ENCODE peak calls at places on chromosomes 2 and 18, in ten cellular contexts. G is adrenal gland, Q is body of pancreas, Z is esophagus muscularis mucosa, H is heart left ventricle, O is breast epithelium, C is tibial nerve, I is Peyer's patch, Y is H1, A is A549. D is an unnamed sample.
A peak's percentile ranks its signal among the peaks of the same experiment; 100 is the strongest.

GRCh38 chr2:181116251-181116650 is 135.8 kb downstream of the UBE2E3 start:
- DNase-seq in Q (no peak), Y (no peak), O (no peak), Z (no peak), C (no peak), G (no peak), I (no peak), H (no peak), A (no peak), D (no peak)

GRCh38 chr2:38260469-38260868 is 116.6 kb downstream of the ATL2 start:
- DNase-seq in Q (no peak), A (no peak), C (no peak), H (no peak), I (no peak), Y (no peak), G (no peak), O (no peak), Z (no peak), D (no peak)

GRCh38 chr18:79199691-79200374 is 130.6 kb downstream of the ATP9B start:
- DNase-seq in C (no peak), G (no peak), A (no peak), Q (no peak), Y (no peak), O (peak; percentile 23), I (no peak), H (no peak), Z (no peak), D (no peak)

GRCh38 chr2:37427241-37427640 is 82.8 kb downstream of the QPCT start:
- DNase-seq in A (no peak), Y (no peak), C (no peak), H (no peak), Z (no peak), G (no peak), I (no peak), O (no peak), Q (no peak), D (no peak)

GRCh38 chr2:190159453-190159852 is 96.9 kb upstream of the MSTN start:
- DNase-seq in Y (no peak), I (no peak), Z (no peak), H (peak; percentile 31), A (no peak), G (no peak), C (peak; percentile 70), Q (no peak), O (peak; percentile 78), D (no peak)

GRCh38 chr2:204923957-204924356 is 378.7 kb downstream of the PARD3B start:
- DNase-seq in A (no peak), Y (no peak), Q (no peak), Z (no peak), H (no peak), O (no peak), C (no peak), I (no peak), G (no peak), D (no peak)

GRCh38 chr18:79596451-79597175 is 83.0 kb upstream of the CTDP1 start:
- DNase-seq in I (no peak), Y (no peak), A (no peak), Z (no peak), Q (no peak), G (no peak), C (no peak), H (no peak), O (no peak), D (peak; percentile 67)

GRCh38 chr2:111701266-111701665 is 182.7 kb downstream of the ANAPC1 start:
- DNase-seq in Q (no peak), Z (no peak), G (no peak), C (no peak), O (no peak), I (no peak), Y (no peak), H (no peak), A (no peak), D (no peak)

GRCh38 chr2:1739961-1740713 is 4.2 kb downstream of the PXDN start:
- DNase-seq in I (peak; percentile 10), Y (peak; percentile 45), G (no peak), Z (no peak), A (no peak), Q (no peak), H (no peak), O (no peak), C (no peak), D (peak; percentile 73)
- H3K4me3 ChIP-seq in I (no peak overlapping the region), Y (no peak overlapping the region), G (no peak overlapping the region), Z (no peak overlapping the region), A (no peak overlapping the region), Q (no peak overlapping the region), H (no peak overlapping the region), O (no peak overlapping the region), C (no peak overlapping the region), D (no peak overlapping the region)

DNA sequence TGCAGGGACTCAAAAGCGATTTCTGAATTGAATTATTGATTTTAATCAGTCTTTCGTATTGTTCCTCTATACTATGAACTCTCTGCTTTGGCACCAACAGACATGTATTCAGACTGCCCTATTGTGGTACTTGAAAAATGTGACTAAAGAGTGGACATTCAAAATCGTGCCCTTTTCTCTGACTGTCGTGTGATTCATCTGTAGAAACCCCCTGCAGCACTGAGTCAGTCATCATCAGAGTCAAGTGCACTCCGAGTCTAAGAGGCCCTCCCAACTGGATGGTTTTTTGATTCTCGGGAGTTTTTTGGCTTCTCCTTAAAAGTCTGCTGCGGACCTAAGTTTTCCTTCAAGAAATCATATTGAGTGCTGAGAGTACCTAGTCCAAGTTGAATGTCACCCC is 96.4 kb upstream of the FOSL2 start:
- DNase-seq in A (peak; percentile 51), C (no peak), I (no peak), Y (no peak), Z (no peak), H (no peak), Q (no peak), O (no peak), G (no peak), D (no peak)
- H3K4me1 ChIP-seq in A (peaks cover 36% of the 10 kb centered on the region), C (no peaks in the 10 kb centered on the region), I (no peaks in the 10 kb centered on the region), Y (peaks cover 2% of the 10 kb centered on the region), Z (peaks cover 13% of the 10 kb centered on the region), H (no peaks in the 10 kb centered on the region), Q (no peaks in the 10 kb centered on the region), O (no peaks in the 10 kb centered on the region), G (no peaks in the 10 kb centered on the region), D (no peaks in the 10 kb centered on the region)

GRCh38 chr18:36831139-36831538 is 2.2 kb downstream of the KIAA1328 start:
- DNase-seq in A (no peak), G (no peak), Z (no peak), I (no peak), O (no peak), H (no peak), Y (no peak), Q (no peak), C (no peak), D (no peak)

GRCh38 chr18:36829362-36830140 is 624 bp downstream of the KIAA1328 start:
- DNase-seq in Z (no peak), A (no peak), C (peak; percentile 13), I (no peak), G (no peak), Y (no peak), Q (no peak), H (no peak), O (no peak), D (no peak)

GRCh38 chr18:36828157-36828629 is 609 bp downstream of the TPGS2 start:
- DNase-seq in Y (no peak), G (peak; percentile 51), A (no peak), O (no peak), I (peak; percentile 23), C (peak; percentile 22), Q (peak; percentile 49), Z (no peak), H (no peak), D (no peak)

GRCh38 chr18:36830141-36830495 is 1.2 kb downstream of the KIAA1328 start:
- DNase-seq in I (no peak), C (no peak), Y (no peak), H (no peak), O (no peak), Z (no peak), A (no peak), Q (no peak), G (no peak), D (no peak)

DNA sequence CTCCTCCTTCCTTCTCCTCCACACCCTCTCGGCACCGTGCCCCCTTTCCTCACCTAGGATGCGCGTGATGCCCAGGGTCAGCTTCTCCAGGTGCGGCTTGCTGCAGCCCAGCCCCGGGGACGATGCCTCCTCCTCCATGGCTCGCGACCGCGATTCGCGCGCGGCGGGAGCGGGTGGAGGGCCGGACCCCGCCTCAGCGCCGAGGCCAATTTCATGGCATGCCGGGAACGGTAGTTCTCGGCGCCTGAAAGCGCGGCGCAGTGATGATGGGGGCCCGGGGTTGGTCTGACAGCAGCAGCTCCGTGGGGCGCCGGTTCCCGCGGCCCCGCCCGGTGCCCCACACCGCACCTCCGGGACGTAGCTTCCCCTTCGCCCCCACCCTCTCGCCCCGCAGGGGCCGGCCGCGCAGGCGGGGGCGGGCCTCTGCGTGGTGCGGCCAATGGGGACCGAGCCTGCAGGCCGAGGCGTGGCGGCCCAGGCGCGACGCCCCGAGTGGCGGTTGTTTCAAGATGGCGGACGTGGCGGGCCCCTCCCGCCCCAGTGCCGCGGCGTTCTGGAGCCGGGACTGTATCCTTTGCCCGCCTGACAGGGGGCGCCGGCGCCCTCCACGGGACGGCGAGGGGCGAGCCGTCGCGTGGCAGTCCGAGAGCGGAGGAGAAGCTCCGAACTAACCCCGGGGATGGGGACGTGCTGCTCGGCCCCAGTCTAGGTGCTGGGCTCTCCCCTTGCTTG is at the start of the genes KIAA1328 and TPGS2:
- DNase-seq in A (peak; percentile 71), Q (peak; percentile 76), Z (peak; percentile 95), I (peak; percentile 79), Y (peak; percentile 90), G (peak; percentile 89), H (peak; percentile 87), O (peak; percentile 71), C (peak; percentile 68), D (peak; percentile 97)
- TF ChIP-seq POLR2A in A (peak; percentile 53), Q (peak; percentile 82), Z (peak; percentile 9), I (peak; percentile 36), Y (peak; percentile 30), G (peak; percentile 48), H (peak; percentile 65), O (no peak), C (no peak), D (peak; percentile 18)

GRCh38 chr2:218635719-218636118 is 23.7 kb downstream of the ZNF142 start:
- DNase-seq in A (no peak), H (no peak), O (no peak), I (no peak), Q (no peak), Y (no peak), G (no peak), C (no peak), Z (no peak), D (no peak)

GRCh38 chr2:218642121-218642656 is 17.2 kb downstream of the ZNF142 start:
- DNase-seq in A (no peak), C (no peak), Q (no peak), Y (no peak), I (no peak), O (no peak), H (no peak), G (no peak), Z (no peak), D (no peak)

GRCh38 chr2:218642786-218643185 is 16.6 kb downstream of the ZNF142 start:
- DNase-seq in Q (no peak), G (no peak), Y (no peak), Z (no peak), A (no peak), C (no peak), O (no peak), H (no peak), I (no peak), D (no peak)

GRCh38 chr2:218643751-218644310 is 15.6 kb downstream of the ZNF142 start:
- DNase-seq in Y (no peak), G (no peak), A (no peak), O (no peak), Z (no peak), H (no peak), Q (no peak), C (no peak), I (no peak), D (no peak)

DNA sequence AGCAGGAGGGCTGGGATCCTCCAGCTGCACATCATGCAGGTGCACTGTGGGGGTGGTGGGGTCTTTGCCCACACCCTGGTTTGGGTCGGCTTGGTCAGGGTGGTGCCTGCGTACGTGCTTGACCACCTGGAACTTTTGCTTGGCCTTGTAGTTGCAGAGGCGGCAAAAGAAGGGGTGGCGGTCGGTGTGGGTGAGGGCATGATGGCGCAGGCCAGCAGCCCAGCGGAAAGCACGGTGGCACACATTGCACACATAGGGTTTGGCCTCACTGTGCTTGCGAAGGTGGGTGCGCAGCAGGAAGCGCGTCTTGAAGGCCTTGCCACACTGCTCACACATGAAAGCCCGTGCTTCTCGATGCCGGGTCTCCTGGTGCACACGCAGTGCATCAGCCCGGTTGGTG is 21.1 kb downstream of the ZNF142 start:
- DNase-seq in Y (no peak), O (no peak), A (no peak), H (no peak), Z (no peak), G (no peak), I (no peak), Q (no peak), C (no peak), D (no peak)
- H3K4me3 ChIP-seq in Y (no peak overlapping the region), O (no peak overlapping the region), A (no peak overlapping the region), H (no peak overlapping the region), Z (no peak overlapping the region), G (no peak overlapping the region), I (no peak overlapping the region), Q (no peak overlapping the region), C (no peak overlapping the region), D (no peak overlapping the region)

D was measured in spleen.